ENCODE peak calls at places on chromosomes 7 and 10, in ten cellular contexts. X is prostate gland; B is PC-3; C is CD8-positive, alpha-beta memory T cell; I is sigmoid colon; F is fibroblast of lung; T is lung; Q is HCT116; L is tibial nerve; Z is neural progenitor cell. S is an unnamed sample. For H3K36me3, the result is how much of the 10 kb centered on the place peaks cover.

GRCh38 chr7:27640914-27641570 is 21.6 kb downstream of the HIBADH start:
- DNase-seq in X (no peak), B (peak), C (no peak), I (no peak), F (peak), T (no peak), Q (no peak), L (no peak), Z (no peak), S (no peak)

GRCh38 chr7:12069757-12070156 is 141.3 kb upstream of the TMEM106B start:
- DNase-seq in X (no peak), B (peak), C (no peak), I (no peak), F (no peak), T (no peak), Q (no peak), L (no peak), Z (no peak), S (no peak)

GRCh38 chr10:17805440-17805839 is 3.7 kb upstream of the MRC1 start:
- DNase-seq in X (no peak), B (no peak), C (no peak), I (no peak), F (no peak), T (no peak), Q (no peak), L (no peak), Z (no peak), S (no peak)

GRCh38 chr7:1298051-1298937 is 65.6 kb downstream of the UNCX start:
- DNase-seq in X (no peak), B (no peak), C (no peak), I (no peak), F (no peak), T (no peak), Q (no peak), L (no peak), Z (no peak), S (no peak)

GRCh38 chr7:84821671-84822534 is 365.0 kb downstream of the SEMA3D start:
- DNase-seq in X (no peak), B (no peak), C (no peak), I (no peak), F (peak), T (no peak), Q (no peak), L (no peak), Z (no peak), S (no peak)

GRCh38 chr7:77897004-77897547 is 98.5 kb downstream of the PHTF2 start:
- DNase-seq in X (no peak), B (no peak), C (no peak), I (no peak), F (no peak), T (no peak), Q (no peak), L (no peak), Z (no peak), S (no peak)

GRCh38 chr7:127253289-127254162 is 785 bp upstream of the GRM8 start:
- DNase-seq in X (peak), B (peak), C (peak), I (peak), F (peak), T (peak), Q (peak), L (peak), Z (peak), S (peak)

GRCh38 chr7:49279886-49280285 is 355.5 kb downstream of the CDC14C start:
- DNase-seq in X (no peak), B (no peak), C (no peak), I (no peak), F (no peak), T (no peak), Q (no peak), L (no peak), Z (no peak), S (no peak)

GRCh38 chr10:86752311-86752710 is 4.1 kb upstream of the BMPR1A start:
- DNase-seq in X (no peak), B (no peak), C (no peak), I (no peak), F (no peak), T (no peak), Q (no peak), L (no peak), Z (no peak), S (no peak)

GRCh38 chr7:94382746-94383145 is 11.9 kb upstream of the COL1A2 start:
- DNase-seq in X (no peak), B (peak), C (no peak), I (no peak), F (peak), T (no peak), Q (no peak), L (no peak), Z (no peak), S (no peak)
- H3K27ac ChIP-seq in X (no peak), B (peak), C (no peak), I (no peak), F (peak), T (no peak), Q (no peak), L (no peak), Z (no peak), S (no peak)

GRCh38 chr7:99428972-99429566 is 9.5 kb downstream of the PTCD1 start:
- DNase-seq in X (no peak), B (no peak), C (no peak), I (no peak), F (no peak), T (no peak), Q (no peak), L (no peak), Z (no peak), S (no peak)
- H3K36me3 ChIP-seq in X (under half), B (under half), C (under half), I (half or more), F (under half), T (half or more), Q (under half), L (under half), Z (under half), S (half or more)

DNA sequence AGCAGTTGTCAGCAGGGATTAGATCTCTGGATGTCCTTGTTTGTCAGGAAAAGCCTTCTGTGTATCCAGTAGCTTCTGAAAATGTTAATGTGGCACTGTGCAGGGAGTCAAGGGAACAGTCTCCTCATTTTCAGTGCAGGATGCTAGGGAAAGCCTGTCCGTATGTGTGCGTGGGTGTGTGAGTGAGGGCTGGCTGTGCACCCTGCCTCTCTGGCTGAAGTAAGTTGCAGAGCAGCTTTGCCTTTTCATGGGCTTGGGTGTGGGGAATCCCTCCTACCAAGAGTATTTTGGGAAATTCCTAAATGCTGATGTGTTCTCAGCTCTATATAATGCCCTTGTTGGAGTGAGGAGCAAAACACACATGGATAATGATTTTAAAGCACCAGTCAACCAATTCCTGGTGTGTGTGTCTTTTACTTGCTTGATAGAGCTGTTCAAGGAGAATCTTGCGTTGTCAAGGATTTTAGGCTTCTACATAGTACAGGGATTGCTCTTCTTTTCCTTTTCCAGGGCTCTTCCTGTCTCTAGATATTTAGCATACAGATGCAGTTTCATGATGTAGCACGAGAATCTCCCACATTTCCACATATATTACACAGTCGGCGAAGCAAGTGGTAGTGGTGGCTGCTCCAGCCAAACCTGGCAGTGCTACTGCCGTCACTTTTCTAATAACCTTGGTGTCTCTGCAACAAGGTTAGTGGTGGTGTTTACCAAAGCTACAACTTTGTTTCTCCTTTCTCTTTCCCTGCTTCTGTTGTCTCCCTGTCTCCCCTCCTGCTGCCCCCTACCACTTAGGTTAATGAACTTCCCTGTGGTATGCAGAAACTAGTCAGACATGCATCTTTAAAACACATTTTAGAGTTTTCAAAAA is 92.8 kb downstream of the MCU start:
- DNase-seq in X (peak), B (peak), C (no peak), I (peak), F (peak), T (peak), Q (peak), L (peak), Z (peak), S (no peak)
- H3K27ac ChIP-seq in X (no peak), B (no peak), C (no peak), I (peak), F (peak), T (no peak), Q (no peak), L (peak), Z (peak), S (no peak)

DNA sequence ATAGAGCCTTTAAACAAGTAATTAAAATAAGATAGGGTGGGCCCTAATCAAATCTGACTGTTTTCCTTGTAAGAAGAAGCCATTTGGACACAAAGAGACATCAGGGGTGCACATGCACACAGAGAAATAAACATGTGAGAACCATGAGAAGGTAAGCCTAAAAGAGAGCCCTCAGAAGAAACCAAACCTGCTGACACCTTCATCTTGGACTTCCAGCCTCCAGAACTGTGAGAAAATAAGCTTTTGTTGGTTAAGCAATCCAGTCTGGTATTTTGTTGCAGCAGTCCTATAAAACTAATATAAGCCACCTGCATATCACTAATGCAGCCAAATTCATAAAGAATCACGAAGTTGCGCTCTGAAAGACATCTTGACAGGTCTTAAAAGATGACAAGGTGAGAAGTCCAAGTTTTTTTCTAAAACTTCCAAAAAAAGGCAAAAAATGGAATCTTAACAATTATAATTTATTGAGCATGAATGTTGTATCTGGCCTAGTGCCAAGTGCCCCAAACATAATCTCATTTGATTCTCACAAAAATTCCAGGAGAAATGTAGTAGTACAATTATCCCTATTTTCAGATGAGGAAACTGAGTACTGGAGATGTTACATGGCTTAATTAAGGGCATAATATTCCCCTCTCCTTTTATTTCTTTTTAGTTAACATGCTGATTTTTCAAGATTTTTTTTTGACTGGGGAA is 34.3 kb upstream of the FAM133B start:
- DNase-seq in X (no peak), B (no peak), C (no peak), I (no peak), F (no peak), T (no peak), Q (no peak), L (no peak), Z (no peak), S (no peak)
- H3K36me3 ChIP-seq in X (under half), B (under half), C (under half), I (under half), F (under half), T (under half), Q (under half), L (under half), Z (under half), S (under half)

S was measured in right atrium auricular region.